ENCODE peak calls at places on chromosomes 1 and 21, in four cellular contexts. G, P, T and Z are unnamed samples.
A peak's percentile ranks its signal among the peaks of the same experiment; 100 is the strongest.

GRCh38 chr1:113191579-113192076 is 118.6 kb downstream of the LRIG2 start:
- DNase-seq in T (no peak), G (no peak), P (no peak), Z (no peak)

GRCh38 chr1:66168467-66168887 is 365.5 kb upstream of the SGIP1 start:
- DNase-seq in T (no peak), G (no peak), P (no peak), Z (no peak)

GRCh38 chr1:172588296-172589291 is 55.6 kb downstream of the SUCO start:
- DNase-seq in P (no peak), T (peak; percentile 66), G (no peak), Z (no peak)

GRCh38 chr1:184567648-184568047 is 180.8 kb downstream of the C1orf21 start:
- DNase-seq in G (no peak), P (no peak), T (no peak), Z (no peak)

GRCh38 chr1:1876335-1876935 is 14.5 kb downstream of the GNB1 start:
- DNase-seq in P (no peak), G (no peak), T (no peak), Z (no peak)

GRCh38 chr1:85189120-85189519 is 11.7 kb downstream of the SYDE2 start:
- DNase-seq in G (no peak), T (no peak), P (no peak), Z (no peak)

GRCh38 chr1:233782932-233783586 is 121.4 kb upstream of the SLC35F3 start:
- DNase-seq in T (no peak), P (no peak), G (no peak), Z (no peak)

GRCh38 chr1:56958526-56958925 is 7.3 kb downstream of the C8B start:
- DNase-seq in P (no peak), T (no peak), G (no peak), Z (no peak)

GRCh38 chr1:84344286-84344685 is 42.8 kb downstream of the SAMD13 start:
- DNase-seq in T (no peak), G (no peak), P (no peak), Z (no peak)

GRCh38 chr1:153763365-153764225 is 11.6 kb upstream of the SLC27A3 start:
- DNase-seq in G (no peak), T (no peak), P (no peak), Z (no peak)

GRCh38 chr1:92951141-92951582 is 10.1 kb downstream of the DIPK1A start:
- DNase-seq in T (peak; percentile 49), P (no peak), G (no peak), Z (no peak)

GRCh38 chr1:99682291-99682751 is 36.4 kb downstream of the PALMD start:
- DNase-seq in P (no peak), T (peak; percentile 46), G (no peak), Z (no peak)

GRCh38 chr1:81949421-81949820 is 148.7 kb downstream of the ADGRL2 start:
- DNase-seq in P (no peak), T (no peak), G (no peak), Z (no peak)

GRCh38 chr1:53182111-53182593 is 14.5 kb upstream of the CPT2 start:
- DNase-seq in G (peak; percentile 88), P (peak; percentile 72), T (peak; percentile 51), Z (peak; percentile 59)

GRCh38 chr1:206918076-206918475 is 3.7 kb downstream of the FCMR start:
- DNase-seq in G (no peak), T (no peak), P (no peak), Z (no peak)

GRCh38 chr21:32886339-32886738 is 114.8 kb upstream of the PAXBP1 start:
- DNase-seq in P (no peak), T (no peak), G (no peak), Z (no peak)

GRCh38 chr1:164718821-164719220 is 159.8 kb downstream of the PBX1 start:
- DNase-seq in G (no peak), P (no peak), T (no peak), Z (no peak)

GRCh38 chr1:165403835-165404482 is 41.0 kb downstream of the RXRG start:
- DNase-seq in P (peak; percentile 24), T (no peak), G (peak; percentile 29), Z (peak; percentile 11)

GRCh38 chr1:113388017-113388620 is 2.2 kb upstream of the MAGI3 start:
- DNase-seq in P (no peak), G (no peak), T (no peak), Z (no peak)

GRCh38 chr1:95233737-95234493 is at the start of gene RWDD3:
- DNase-seq in G (peak; percentile 85), P (peak; percentile 90), T (peak; percentile 58), Z (peak; percentile 68)

GRCh38 chr1:46183926-46184557 is 7.8 kb upstream of the P3R3URF start:
- DNase-seq in P (no peak), T (no peak), G (no peak), Z (no peak)

GRCh38 chr1:215095524-215095923 is 13.0 kb downstream of the KCNK2 start:
- DNase-seq in G (no peak), T (no peak), P (no peak), Z (no peak)

GRCh38 chr1:27961646-27962221 is 2.0 kb downstream of the XKR8 start:
- DNase-seq in G (no peak), P (no peak), T (no peak), Z (no peak)

GRCh38 chr1:53738205-53739108 is 507 bp downstream of the GLIS1 start:
- DNase-seq in G (peak; percentile 27), T (no peak), P (no peak), Z (no peak)

GRCh38 chr21:31520506-31521163 is 138.9 kb upstream of the SOD1 start:
- DNase-seq in T (no peak), G (no peak), P (peak; percentile 71), Z (no peak)

GRCh38 chr21:41425954-41426655 is at the start of gene MX1:
- DNase-seq in P (no peak), G (peak; percentile 66), T (no peak), Z (peak; percentile 7)

GRCh38 chr21:46014828-46015227 is 33.3 kb downstream of the COL6A1 start:
- DNase-seq in G (no peak), T (no peak), P (no peak), Z (no peak)

GRCh38 chr1:117586747-117587478 is 18.9 kb upstream of the TENT5C start:
- DNase-seq in T (no peak), P (no peak), G (no peak), Z (no peak)

GRCh38 chr1:119453021-119453420 is 38.1 kb downstream of the HSD3B2 start:
- DNase-seq in G (no peak), P (no peak), T (peak; percentile 64), Z (no peak)

GRCh38 chr1:2801046-2801445 is 447 bp downstream of the TTC34 start:
- DNase-seq in G (no peak), T (no peak), P (no peak), Z (no peak)

GRCh38 chr1:152029144-152029936 is 7.5 kb downstream of the S100A11 start:
- DNase-seq in G (no peak), P (no peak), T (peak; percentile 33), Z (no peak)

GRCh38 chr1:115330480-115331013 is 7.5 kb downstream of the NGF start:
- DNase-seq in G (no peak), T (peak; percentile 94), P (no peak), Z (no peak)